ENCODE peak calls at places on chromosomes 12 and 14, in four cellular contexts. One of them, this sample, is unnamed.

GRCh38 chr14:103128631-103129300 is 5.5 kb downstream of the TNFAIP2 start:
- DNase-seq in transverse colon: no peak
- DNase-seq in prostate gland: no peak
- DNase-seq in uterus: peak; percentile 19
- DNase-seq in this sample: no peak

GRCh38 chr12:64884164-64884542 is 59.7 kb downstream of the TBC1D30 start:
- DNase-seq in transverse colon: no peak
- DNase-seq in prostate gland: no peak
- DNase-seq in uterus: no peak
- DNase-seq in this sample: no peak

GRCh38 chr12:3352230-3352629 is 138.8 kb upstream of the PRMT8 start:
- DNase-seq in transverse colon: no peak
- DNase-seq in prostate gland: no peak
- DNase-seq in uterus: no peak
- DNase-seq in this sample: no peak

GRCh38 chr12:42278116-42278485 is 40.1 kb upstream of the YAF2 start:
- DNase-seq in transverse colon: no peak
- DNase-seq in prostate gland: no peak
- DNase-seq in uterus: no peak
- DNase-seq in this sample: no peak

GRCh38 chr12:46459111-46459510 is 86.5 kb upstream of the SLC38A2 start:
- DNase-seq in transverse colon: no peak
- DNase-seq in prostate gland: no peak
- DNase-seq in uterus: no peak
- DNase-seq in this sample: no peak

GRCh38 chr14:22852599-22852939 is 16.2 kb downstream of the MMP14 start:
- DNase-seq in transverse colon: no peak
- DNase-seq in prostate gland: no peak
- DNase-seq in uterus: no peak
- DNase-seq in this sample: no peak

GRCh38 chr12:50537538-50537919 is 32.7 kb downstream of the DIP2B start:
- DNase-seq in transverse colon: no peak
- DNase-seq in prostate gland: no peak
- DNase-seq in uterus: no peak
- DNase-seq in this sample: no peak

GRCh38 chr14:80636071-80636470 is 305.5 kb downstream of the CEP128 start:
- DNase-seq in transverse colon: no peak
- DNase-seq in prostate gland: no peak
- DNase-seq in uterus: no peak
- DNase-seq in this sample: no peak

GRCh38 chr12:32305163-32305562 is 94.2 kb upstream of the FGD4 start:
- DNase-seq in transverse colon: no peak
- DNase-seq in prostate gland: no peak
- DNase-seq in uterus: no peak
- DNase-seq in this sample: no peak

GRCh38 chr12:90058721-90059120 is 350.1 kb upstream of the ATP2B1 start:
- DNase-seq in transverse colon: no peak
- DNase-seq in prostate gland: no peak
- DNase-seq in uterus: no peak
- DNase-seq in this sample: peak; percentile 32

GRCh38 chr12:21941522-21942376 is 523 bp upstream of the ABCC9 start:
- DNase-seq in transverse colon: peak; percentile 45
- DNase-seq in prostate gland: no peak
- DNase-seq in uterus: peak; percentile 78
- DNase-seq in this sample: peak; percentile 15

GRCh38 chr14:104964546-104964945 is 13.6 kb downstream of the AHNAK2 start:
- DNase-seq in transverse colon: no peak
- DNase-seq in prostate gland: no peak
- DNase-seq in uterus: no peak
- DNase-seq in this sample: no peak

GRCh38 chr14:105484069-105484996 is 2.4 kb upstream of the CRIP1 start:
- DNase-seq in transverse colon: no peak
- DNase-seq in prostate gland: no peak
- DNase-seq in uterus: peak; percentile 68
- DNase-seq in this sample: no peak

GRCh38 chr14:75333523-75334190 is 55.0 kb downstream of the FOS start:
- DNase-seq in transverse colon: no peak
- DNase-seq in prostate gland: no peak
- DNase-seq in uterus: no peak
- DNase-seq in this sample: no peak

GRCh38 chr12:32033411-32033810 is 73.2 kb upstream of the BICD1 start:
- DNase-seq in transverse colon: no peak
- DNase-seq in prostate gland: no peak
- DNase-seq in uterus: no peak
- DNase-seq in this sample: no peak

GRCh38 chr12:120742207-120742536 is 16.5 kb downstream of the ACADS start:
- DNase-seq in transverse colon: no peak
- DNase-seq in prostate gland: no peak
- DNase-seq in uterus: no peak
- DNase-seq in this sample: peak; percentile 80

GRCh38 chr12:87939182-87939581 is 90.0 kb downstream of the C12orf50 start:
- DNase-seq in transverse colon: no peak
- DNase-seq in prostate gland: no peak
- DNase-seq in uterus: no peak
- DNase-seq in this sample: no peak

GRCh38 chr14:64707661-64708060 is 3.4 kb downstream of the PLEKHG3 start:
- DNase-seq in transverse colon: peak; percentile 53
- DNase-seq in prostate gland: no peak
- DNase-seq in uterus: no peak
- DNase-seq in this sample: no peak

GRCh38 chr14:72638021-72638420 is 255.9 kb downstream of the DPF3 start:
- DNase-seq in transverse colon: no peak
- DNase-seq in prostate gland: no peak
- DNase-seq in uterus: no peak
- DNase-seq in this sample: no peak

GRCh38 chr12:113769322-113769721 is 196.8 kb downstream of the RBM19 start:
- DNase-seq in transverse colon: no peak
- DNase-seq in prostate gland: no peak
- DNase-seq in uterus: no peak
- DNase-seq in this sample: no peak

GRCh38 chr12:67355428-67356385 is 86.5 kb downstream of the CAND1 start:
- DNase-seq in transverse colon: no peak
- DNase-seq in prostate gland: no peak
- DNase-seq in uterus: no peak
- DNase-seq in this sample: peak; percentile 19

GRCh38 chr14:97387252-97387882 is 590.2 kb downstream of the VRK1 start:
- DNase-seq in transverse colon: no peak
- DNase-seq in prostate gland: no peak
- DNase-seq in uterus: no peak
- DNase-seq in this sample: no peak

GRCh38 chr12:112518336-112518735 is 99.6 kb downstream of the PTPN11 start:
- DNase-seq in transverse colon: no peak
- DNase-seq in prostate gland: no peak
- DNase-seq in uterus: no peak
- DNase-seq in this sample: no peak

GRCh38 chr12:54337280-54337842 is 12.4 kb downstream of the COPZ1 start:
- DNase-seq in transverse colon: no peak
- DNase-seq in prostate gland: no peak
- DNase-seq in uterus: no peak
- DNase-seq in this sample: peak; percentile 45

GRCh38 chr12:119479121-119479561 is 114.4 kb upstream of the TMEM233 start:
- DNase-seq in transverse colon: no peak
- DNase-seq in prostate gland: peak; percentile 87
- DNase-seq in uterus: no peak
- DNase-seq in this sample: no peak

GRCh38 chr14:91021115-91021514 is 39.3 kb downstream of the RPS6KA5 start:
- DNase-seq in transverse colon: no peak
- DNase-seq in prostate gland: no peak
- DNase-seq in uterus: no peak
- DNase-seq in this sample: no peak

GRCh38 chr14:57297852-57298251 is 29.1 kb downstream of the AP5M1 start:
- DNase-seq in transverse colon: no peak
- DNase-seq in prostate gland: no peak
- DNase-seq in uterus: no peak
- DNase-seq in this sample: no peak

GRCh38 chr12:71057330-71057729 is 100.5 kb downstream of the TSPAN8 start:
- DNase-seq in transverse colon: no peak
- DNase-seq in prostate gland: no peak
- DNase-seq in uterus: no peak
- DNase-seq in this sample: no peak

GRCh38 chr12:25052191-25053020 is 103.5 kb upstream of the BCAT1 start:
- DNase-seq in transverse colon: peak; percentile 31
- DNase-seq in prostate gland: no peak
- DNase-seq in uterus: no peak
- DNase-seq in this sample: no peak
- TF ChIP-seq POLR2A in transverse colon: peak; percentile 60
- TF ChIP-seq POLR2A in prostate gland: no peak
- TF ChIP-seq POLR2A in uterus: no peak
- TF ChIP-seq POLR2A in this sample: no peak

GRCh38 chr12:48029811-48030650 is 25.8 kb upstream of the COL2A1 start:
- DNase-seq in transverse colon: no peak
- DNase-seq in prostate gland: no peak
- DNase-seq in uterus: no peak
- DNase-seq in this sample: no peak

GRCh38 chr12:48033451-48033850 is 29.2 kb upstream of the COL2A1 start:
- DNase-seq in transverse colon: no peak
- DNase-seq in prostate gland: no peak
- DNase-seq in uterus: no peak
- DNase-seq in this sample: no peak

GRCh38 chr12:48029401-48029770 is 25.1 kb upstream of the COL2A1 start:
- DNase-seq in transverse colon: no peak
- DNase-seq in prostate gland: no peak
- DNase-seq in uterus: no peak
- DNase-seq in this sample: no peak

GRCh38 chr12:48032597-48032996 is 28.3 kb upstream of the COL2A1 start:
- DNase-seq in transverse colon: no peak
- DNase-seq in prostate gland: no peak
- DNase-seq in uterus: no peak
- DNase-seq in this sample: no peak

DNA sequence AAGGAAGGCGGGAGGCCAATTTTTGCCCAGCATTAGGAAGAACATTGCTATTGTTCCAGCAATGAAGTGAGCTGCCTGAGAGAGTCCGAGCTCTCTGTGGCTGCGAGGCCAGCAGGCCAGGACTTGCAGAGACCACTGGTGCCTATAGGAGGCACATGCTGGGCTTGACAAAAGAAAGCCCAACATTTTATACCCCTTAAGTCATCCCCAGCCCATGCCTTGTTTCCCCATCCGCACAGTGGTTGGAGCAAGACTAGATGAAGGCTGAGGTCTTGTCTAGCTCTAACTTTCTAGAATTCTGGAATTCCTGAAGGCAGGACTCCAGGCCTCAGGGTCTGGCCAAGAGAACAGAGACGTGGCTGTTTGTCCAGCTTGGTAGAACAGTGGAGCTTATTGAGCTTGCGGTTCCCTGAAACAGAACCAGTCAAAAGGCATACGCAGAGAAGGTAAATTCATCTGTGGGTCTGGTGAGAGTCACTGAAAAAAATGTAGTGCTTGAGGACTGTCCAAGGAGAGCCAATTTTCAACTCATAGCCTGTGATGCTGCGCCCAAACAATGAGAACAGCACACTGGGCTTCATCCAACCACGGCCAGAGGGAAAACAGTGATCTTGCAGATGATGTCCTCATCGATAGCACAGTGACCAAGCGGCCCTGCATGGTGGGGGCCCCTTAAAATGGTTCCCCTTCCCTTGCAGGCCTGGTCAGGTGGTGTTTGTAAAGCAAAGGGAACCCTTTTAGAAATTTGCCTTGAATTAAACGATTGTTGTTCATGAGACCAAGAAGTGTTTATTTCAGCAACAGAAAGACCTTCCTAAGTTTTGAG is 27.1 kb upstream of the COL2A1 start:
- DNase-seq in transverse colon: no peak
- DNase-seq in prostate gland: no peak
- DNase-seq in uterus: no peak
- DNase-seq in this sample: no peak
- TF ChIP-seq CTCF in transverse colon: no peak
- TF ChIP-seq CTCF in prostate gland: no peak
- TF ChIP-seq CTCF in uterus: no peak
- TF ChIP-seq CTCF in this sample: no peak

GRCh38 chr12:95574799-95575452 is 23.6 kb upstream of the USP44 start:
- DNase-seq in transverse colon: no peak
- DNase-seq in prostate gland: no peak
- DNase-seq in uterus: no peak
- DNase-seq in this sample: no peak
- H3K4me3 ChIP-seq in transverse colon: no peak overlapping the region
- H3K4me3 ChIP-seq in prostate gland: no peak overlapping the region
- H3K4me3 ChIP-seq in uterus: no peak overlapping the region
- H3K4me3 ChIP-seq in this sample: no peak overlapping the region

GRCh38 chr14:88551936-88552565 is 2.8 kb downstream of the PTPN21 start:
- DNase-seq in transverse colon: no peak
- DNase-seq in prostate gland: peak; percentile 24
- DNase-seq in uterus: peak; percentile 27
- DNase-seq in this sample: peak; percentile 43

GRCh38 chr14:88552859-88553258 is 1.9 kb downstream of the PTPN21 start:
- DNase-seq in transverse colon: no peak
- DNase-seq in prostate gland: no peak
- DNase-seq in uterus: no peak
- DNase-seq in this sample: no peak

GRCh38 chr14:88550078-88550477 is 4.7 kb downstream of the PTPN21 start:
- DNase-seq in transverse colon: no peak
- DNase-seq in prostate gland: no peak
- DNase-seq in uterus: no peak
- DNase-seq in this sample: peak; percentile 26

GRCh38 chr14:88553886-88554457 is 835 bp downstream of the PTPN21 start:
- DNase-seq in transverse colon: no peak
- DNase-seq in prostate gland: peak; percentile 9
- DNase-seq in uterus: no peak
- DNase-seq in this sample: peak; percentile 58

GRCh38 chr14:88551094-88551870 is 3.5 kb downstream of the PTPN21 start:
- DNase-seq in transverse colon: peak; percentile 84
- DNase-seq in prostate gland: peak; percentile 75
- DNase-seq in uterus: peak; percentile 83
- DNase-seq in this sample: peak; percentile 85
- TF ChIP-seq POLR2A in transverse colon: peak; percentile 55
- TF ChIP-seq POLR2A in prostate gland: peak; percentile 44
- TF ChIP-seq POLR2A in uterus: no peak
- TF ChIP-seq POLR2A in this sample: no peak

DNA sequence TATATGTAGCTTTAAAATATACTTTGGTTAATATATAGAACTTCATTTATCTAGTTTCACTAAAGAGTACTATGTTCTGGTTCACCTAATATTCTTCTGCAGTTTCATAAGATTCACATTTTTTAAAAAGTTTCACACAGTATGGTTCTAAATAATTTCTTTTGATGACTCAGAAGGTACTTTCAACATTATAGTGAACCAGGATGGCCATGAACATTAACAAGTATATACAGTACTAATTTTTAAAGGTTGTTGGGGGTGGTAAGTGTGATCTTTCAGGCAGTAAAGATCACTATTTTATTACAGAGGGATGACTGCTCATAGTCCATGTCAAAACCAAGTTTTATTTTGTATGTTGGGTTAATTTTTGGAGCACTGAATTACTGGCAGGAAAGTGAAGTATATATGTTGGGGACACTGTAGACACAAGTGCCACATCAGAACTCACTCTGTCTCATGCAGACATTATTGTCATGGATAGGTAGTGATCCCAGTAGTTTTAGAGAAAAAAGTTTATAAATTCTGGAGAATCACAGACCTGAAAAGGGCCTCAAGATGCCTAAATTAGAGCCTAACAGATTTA is 60.0 kb downstream of the DCAF5 start:
- DNase-seq in transverse colon: no peak
- DNase-seq in prostate gland: no peak
- DNase-seq in uterus: no peak
- DNase-seq in this sample: no peak
- TF ChIP-seq CTCF in transverse colon: no peak
- TF ChIP-seq CTCF in prostate gland: no peak
- TF ChIP-seq CTCF in uterus: no peak
- TF ChIP-seq CTCF in this sample: no peak